ENCODE peak calls at places on chromosomes 4 and X, in four cellular contexts. One of them, this sample, is unnamed.

GRCh38 chr4:95549246-95550138 is 719 bp upstream of the UNC5C start:
- DNase-seq in fibroblast of pulmonary artery: peak; percentile 58
- DNase-seq in GM12864: peak; percentile 33
- DNase-seq in MCF 10A: peak; percentile 28
- DNase-seq in this sample: peak; percentile 57

GRCh38 chrX:123489011-123489410 is 243.8 kb downstream of the THOC2 start:
- DNase-seq in MCF 10A: no peak
- DNase-seq in fibroblast of pulmonary artery: peak; percentile 14
- DNase-seq in GM12864: no peak
- DNase-seq in this sample: no peak

GRCh38 chrX:29297171-29297800 is 710.0 kb downstream of the IL1RAPL1 start:
- DNase-seq in fibroblast of pulmonary artery: no peak
- DNase-seq in GM12864: no peak
- DNase-seq in MCF 10A: no peak
- DNase-seq in this sample: no peak

GRCh38 chr4:121738780-121739547 is 26.0 kb downstream of the SMIM43 start:
- DNase-seq in MCF 10A: no peak
- DNase-seq in GM12864: no peak
- DNase-seq in fibroblast of pulmonary artery: peak; percentile 88
- DNase-seq in this sample: no peak

GRCh38 chr4:153207561-153207960 is 3.3 kb downstream of the TRIM2 start:
- DNase-seq in MCF 10A: peak; percentile 46
- DNase-seq in GM12864: no peak
- DNase-seq in fibroblast of pulmonary artery: peak; percentile 38
- DNase-seq in this sample: no peak

GRCh38 chrX:135707880-135708279 is 5.6 kb upstream of the CT45A1 start:
- DNase-seq in MCF 10A: peak; percentile 45
- DNase-seq in GM12864: no peak
- DNase-seq in fibroblast of pulmonary artery: no peak
- DNase-seq in this sample: peak; percentile 30

GRCh38 chr4:137471895-137472294 is 60.4 kb downstream of the PCDH18 start:
- DNase-seq in MCF 10A: peak; percentile 11
- DNase-seq in fibroblast of pulmonary artery: no peak
- DNase-seq in GM12864: no peak
- DNase-seq in this sample: no peak

GRCh38 chr4:169042608-169043007 is 32.6 kb upstream of the CBR4 start:
- DNase-seq in GM12864: no peak
- DNase-seq in fibroblast of pulmonary artery: no peak
- DNase-seq in MCF 10A: no peak
- DNase-seq in this sample: no peak

GRCh38 chrX:38929966-38930421 is 128.7 kb downstream of the MID1IP1 start:
- DNase-seq in MCF 10A: peak; percentile 19
- DNase-seq in GM12864: no peak
- DNase-seq in fibroblast of pulmonary artery: peak; percentile 14
- DNase-seq in this sample: no peak

GRCh38 chrX:115616943-115617563 is 56.1 kb downstream of the PLS3 start:
- DNase-seq in GM12864: peak; percentile 55
- DNase-seq in MCF 10A: peak; percentile 80
- DNase-seq in fibroblast of pulmonary artery: peak; percentile 49
- DNase-seq in this sample: peak; percentile 38

GRCh38 chr4:182904271-182904761 is 12.9 kb downstream of the DCTD start:
- DNase-seq in fibroblast of pulmonary artery: no peak
- DNase-seq in MCF 10A: no peak
- DNase-seq in GM12864: no peak
- DNase-seq in this sample: no peak

DNA sequence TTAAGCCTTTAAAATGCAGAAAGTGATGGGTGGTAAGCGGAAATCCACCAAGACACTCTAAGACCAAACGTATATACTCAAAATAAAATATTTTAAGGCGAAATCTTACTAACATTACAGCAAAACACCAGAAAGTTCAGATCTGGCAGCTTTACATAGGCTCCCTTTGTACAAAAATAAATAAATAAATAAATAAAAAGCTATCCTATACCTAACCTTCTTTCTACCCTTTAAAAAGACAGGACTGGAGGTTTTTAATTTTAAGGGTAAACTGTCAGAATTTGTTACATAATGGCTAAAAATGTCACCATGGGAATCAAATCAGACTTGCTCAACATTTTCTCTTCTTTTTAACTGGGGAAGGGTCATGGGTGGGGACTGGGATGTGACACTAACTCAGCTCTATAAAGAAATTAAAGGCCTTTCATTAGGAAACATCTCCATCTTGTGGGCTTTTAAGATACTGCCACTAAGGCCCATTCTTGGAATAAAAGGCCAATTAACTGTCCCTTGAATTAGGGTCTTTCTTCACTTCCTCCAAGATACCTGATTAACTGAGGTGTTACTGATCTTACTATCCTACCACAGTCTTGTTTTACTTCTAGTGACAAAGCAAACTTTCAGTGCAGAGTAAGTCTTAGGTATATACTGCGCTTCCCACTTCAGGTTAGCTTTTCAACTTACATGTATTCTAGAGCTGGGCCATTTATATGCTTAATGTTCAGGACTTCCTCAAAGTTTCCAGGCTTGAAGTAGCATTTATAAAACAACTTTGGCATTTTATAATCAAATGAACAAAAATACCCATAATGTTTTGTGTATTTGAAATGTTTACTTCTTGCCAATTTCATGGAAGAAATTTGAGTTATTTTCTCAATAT is 13.3 kb downstream of the HNRNPD start:
- DNase-seq in fibroblast of pulmonary artery: peak; percentile 49
- DNase-seq in MCF 10A: peak; percentile 49
- DNase-seq in GM12864: no peak
- DNase-seq in this sample: no peak
- TF ChIP-seq CTCF in fibroblast of pulmonary artery: peak; percentile 73
- TF ChIP-seq CTCF in MCF 10A: peak; percentile 48
- TF ChIP-seq CTCF in GM12864: peak; percentile 49
- TF ChIP-seq CTCF in this sample: peak; percentile 58

DNA sequence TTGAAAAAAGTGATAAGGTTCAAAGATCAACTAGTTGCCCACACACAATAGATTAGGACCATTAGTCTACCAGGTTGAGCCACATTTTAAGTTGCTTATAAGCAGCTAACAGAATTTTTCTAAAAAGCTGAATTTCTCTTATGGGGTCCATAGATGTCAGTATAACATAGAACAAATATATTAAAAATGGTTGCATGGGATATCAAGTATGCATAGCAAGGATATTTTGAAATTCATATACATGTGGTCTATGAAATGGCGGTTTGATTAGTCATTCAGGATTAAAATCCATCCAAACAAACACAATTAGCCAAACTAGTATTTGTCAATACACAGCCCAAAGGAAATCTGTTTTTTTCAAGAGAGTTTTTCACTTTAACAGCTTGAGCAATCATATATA is 33.5 kb upstream of the AMOT start:
- DNase-seq in fibroblast of pulmonary artery: peak; percentile 11
- DNase-seq in GM12864: no peak
- DNase-seq in MCF 10A: peak; percentile 31
- DNase-seq in this sample: no peak
- TF ChIP-seq CTCF in fibroblast of pulmonary artery: peak; percentile 5
- TF ChIP-seq CTCF in GM12864: no peak
- TF ChIP-seq CTCF in MCF 10A: peak; percentile 5
- TF ChIP-seq CTCF in this sample: no peak

GRCh38 chrX:64350047-64350446 is 45.2 kb downstream of the MTMR8 start:
- DNase-seq in MCF 10A: no peak
- DNase-seq in fibroblast of pulmonary artery: no peak
- DNase-seq in GM12864: no peak
- DNase-seq in this sample: no peak
- TF ChIP-seq CTCF in MCF 10A: no peak
- TF ChIP-seq CTCF in fibroblast of pulmonary artery: no peak
- TF ChIP-seq CTCF in GM12864: no peak
- TF ChIP-seq CTCF in this sample: no peak

GRCh38 chrX:152821145-152821765 is 9.3 kb downstream of the CETN2 start:
- DNase-seq in MCF 10A: peak; percentile 54
- DNase-seq in GM12864: no peak
- DNase-seq in fibroblast of pulmonary artery: peak; percentile 51
- DNase-seq in this sample: no peak
- TF ChIP-seq CTCF in MCF 10A: peak; percentile 45
- TF ChIP-seq CTCF in GM12864: peak; percentile 58
- TF ChIP-seq CTCF in fibroblast of pulmonary artery: peak; percentile 65
- TF ChIP-seq CTCF in this sample: peak; percentile 36

GRCh38 chr4:175444512-175444911 is 367.6 kb downstream of the GPM6A start:
- DNase-seq in GM12864: no peak
- DNase-seq in MCF 10A: no peak
- DNase-seq in fibroblast of pulmonary artery: no peak
- DNase-seq in this sample: no peak

GRCh38 chr4:175441256-175441655 is 370.8 kb downstream of the GPM6A start:
- DNase-seq in GM12864: no peak
- DNase-seq in fibroblast of pulmonary artery: no peak
- DNase-seq in MCF 10A: no peak
- DNase-seq in this sample: no peak

GRCh38 chr4:175447006-175447405 is 365.1 kb downstream of the GPM6A start:
- DNase-seq in fibroblast of pulmonary artery: no peak
- DNase-seq in GM12864: no peak
- DNase-seq in MCF 10A: no peak
- DNase-seq in this sample: no peak

GRCh38 chr4:175440776-175441175 is 371.3 kb downstream of the GPM6A start:
- DNase-seq in MCF 10A: no peak
- DNase-seq in fibroblast of pulmonary artery: no peak
- DNase-seq in GM12864: no peak
- DNase-seq in this sample: no peak

GRCh38 chr4:175443547-175443946 is 368.5 kb downstream of the GPM6A start:
- DNase-seq in fibroblast of pulmonary artery: no peak
- DNase-seq in MCF 10A: peak; percentile 8
- DNase-seq in GM12864: no peak
- DNase-seq in this sample: no peak
- TF ChIP-seq CTCF in fibroblast of pulmonary artery: peak; percentile 16
- TF ChIP-seq CTCF in MCF 10A: no peak
- TF ChIP-seq CTCF in GM12864: no peak
- TF ChIP-seq CTCF in this sample: no peak

GRCh38 chrX:153565996-153566580 is 32.9 kb downstream of the CCNQ start:
- DNase-seq in GM12864: no peak
- DNase-seq in MCF 10A: no peak
- DNase-seq in fibroblast of pulmonary artery: no peak
- DNase-seq in this sample: no peak

GRCh38 chrX:153571159-153571908 is 27.6 kb downstream of the CCNQ start:
- DNase-seq in MCF 10A: no peak
- DNase-seq in fibroblast of pulmonary artery: no peak
- DNase-seq in GM12864: no peak
- DNase-seq in this sample: no peak

GRCh38 chrX:153569475-153569874 is 29.5 kb downstream of the CCNQ start:
- DNase-seq in GM12864: no peak
- DNase-seq in MCF 10A: no peak
- DNase-seq in fibroblast of pulmonary artery: no peak
- DNase-seq in this sample: no peak

GRCh38 chrX:153572601-153573000 is 26.3 kb downstream of the CCNQ start:
- DNase-seq in MCF 10A: no peak
- DNase-seq in GM12864: no peak
- DNase-seq in fibroblast of pulmonary artery: no peak
- DNase-seq in this sample: no peak

GRCh38 chrX:153568612-153569011 is 30.3 kb downstream of the CCNQ start:
- DNase-seq in fibroblast of pulmonary artery: no peak
- DNase-seq in GM12864: no peak
- DNase-seq in MCF 10A: no peak
- DNase-seq in this sample: no peak
- TF ChIP-seq CTCF in fibroblast of pulmonary artery: no peak
- TF ChIP-seq CTCF in GM12864: peak; percentile 41
- TF ChIP-seq CTCF in MCF 10A: no peak
- TF ChIP-seq CTCF in this sample: no peak

DNA sequence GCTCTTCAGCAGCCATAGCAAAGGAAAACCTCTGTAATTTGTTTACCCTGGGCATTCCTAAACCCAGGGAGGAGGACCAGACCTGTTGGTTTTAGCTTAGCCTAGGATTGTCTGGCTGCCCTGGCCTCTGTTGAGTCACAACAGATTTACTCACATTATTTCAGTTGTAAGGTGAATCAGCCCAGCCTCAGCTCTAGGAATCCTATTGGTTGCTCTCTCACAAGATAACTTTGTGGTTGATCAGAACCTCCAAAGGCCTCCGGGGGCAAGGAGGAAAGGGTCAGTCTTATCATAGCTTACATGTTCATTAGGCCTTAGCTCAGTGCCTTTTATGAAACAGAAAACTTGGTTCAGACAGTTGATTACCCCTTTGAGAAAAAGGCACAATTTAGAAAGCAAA is 41.0 kb downstream of the PDK3 start:
- DNase-seq in GM12864: no peak
- DNase-seq in MCF 10A: peak; percentile 47
- DNase-seq in fibroblast of pulmonary artery: peak; percentile 1
- DNase-seq in this sample: no peak
- TF ChIP-seq CTCF in GM12864: no peak
- TF ChIP-seq CTCF in MCF 10A: no peak
- TF ChIP-seq CTCF in fibroblast of pulmonary artery: no peak
- TF ChIP-seq CTCF in this sample: no peak

DNA sequence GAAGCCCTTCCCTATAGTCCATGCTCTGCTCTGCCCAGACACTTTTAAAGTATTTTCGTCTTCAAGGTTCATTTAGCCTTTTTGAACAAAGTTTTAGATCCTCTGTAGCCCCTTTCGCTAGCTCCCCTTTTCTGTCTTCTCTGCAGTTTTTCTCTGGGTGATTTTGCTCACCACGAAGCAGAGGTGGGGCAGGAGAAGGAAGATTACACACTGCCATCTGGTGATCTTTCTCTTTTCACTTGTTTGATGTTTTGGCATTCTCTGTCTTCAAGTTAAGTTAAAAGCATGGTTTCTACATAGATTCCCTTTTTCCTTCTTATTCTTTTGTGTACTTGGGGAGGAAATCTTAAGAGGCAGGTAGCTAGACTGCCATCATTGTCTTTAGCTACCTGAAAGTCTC is 43.9 kb downstream of the CC2D2A start:
- DNase-seq in GM12864: no peak
- DNase-seq in fibroblast of pulmonary artery: no peak
- DNase-seq in MCF 10A: no peak
- DNase-seq in this sample: no peak
- TF ChIP-seq CTCF in GM12864: no peak
- TF ChIP-seq CTCF in fibroblast of pulmonary artery: no peak
- TF ChIP-seq CTCF in MCF 10A: no peak
- TF ChIP-seq CTCF in this sample: no peak

This sample was measured in GM10248.